ENCODE peak calls at places on chromosomes 6 and 20, in eight cellular contexts. One of them, this sample, is unnamed. For H3K36me3, the result is how much of the 10 kb centered on the place peaks cover.

GRCh38 chr6:116611020-116611419 is 5.3 kb upstream of the RSPH4A start:
- DNase-seq in MM.1S: no peak
- DNase-seq in OCI-LY7: no peak
- DNase-seq in HCT116: no peak
- DNase-seq in SK-N-SH: no peak
- DNase-seq in GM23248: no peak
- DNase-seq in GM23338: peak
- DNase-seq in neural progenitor cell: peak
- DNase-seq in this sample: no peak

GRCh38 chr20:31835977-31836852 is 9.2 kb downstream of the FOXS1 start:
- DNase-seq in MM.1S: peak
- DNase-seq in HCT116: peak
- DNase-seq in neural progenitor cell: no peak
- DNase-seq in GM23338: no peak
- DNase-seq in OCI-LY7: no peak
- DNase-seq in GM23248: peak
- DNase-seq in SK-N-SH: peak
- DNase-seq in this sample: peak

GRCh38 chr20:31711416-31712111 is 11.1 kb downstream of the BCL2L1 start:
- DNase-seq in OCI-LY7: no peak
- DNase-seq in MM.1S: no peak
- DNase-seq in HCT116: no peak
- DNase-seq in GM23338: no peak
- DNase-seq in GM23248: no peak
- DNase-seq in SK-N-SH: no peak
- DNase-seq in neural progenitor cell: no peak
- DNase-seq in this sample: peak

GRCh38 chr6:54377776-54378175 is 69.5 kb downstream of the TINAG start:
- DNase-seq in GM23248: no peak
- DNase-seq in MM.1S: no peak
- DNase-seq in HCT116: no peak
- DNase-seq in neural progenitor cell: no peak
- DNase-seq in OCI-LY7: no peak
- DNase-seq in GM23338: no peak
- DNase-seq in SK-N-SH: no peak
- DNase-seq in this sample: peak

GRCh38 chr6:104855507-104855906 is 4.2 kb downstream of the HACE1 start:
- DNase-seq in OCI-LY7: no peak
- DNase-seq in neural progenitor cell: no peak
- DNase-seq in MM.1S: no peak
- DNase-seq in SK-N-SH: no peak
- DNase-seq in GM23248: peak
- DNase-seq in HCT116: no peak
- DNase-seq in GM23338: no peak
- DNase-seq in this sample: peak

GRCh38 chr6:161168281-161168891 is 105.5 kb downstream of the AGPAT4 start:
- DNase-seq in MM.1S: no peak
- DNase-seq in OCI-LY7: no peak
- DNase-seq in GM23248: peak
- DNase-seq in SK-N-SH: peak
- DNase-seq in GM23338: peak
- DNase-seq in HCT116: peak
- DNase-seq in neural progenitor cell: peak
- DNase-seq in this sample: peak

GRCh38 chr6:3045369-3045768 is 22.9 kb upstream of the RIPK1 start:
- DNase-seq in OCI-LY7: no peak
- DNase-seq in GM23338: no peak
- DNase-seq in MM.1S: no peak
- DNase-seq in HCT116: no peak
- DNase-seq in SK-N-SH: no peak
- DNase-seq in neural progenitor cell: no peak
- DNase-seq in GM23248: no peak
- DNase-seq in this sample: no peak

GRCh38 chr6:31272431-31272830 is 539 bp upstream of the HLA-C start:
- DNase-seq in MM.1S: no peak
- DNase-seq in OCI-LY7: peak
- DNase-seq in GM23338: peak
- DNase-seq in HCT116: no peak
- DNase-seq in SK-N-SH: no peak
- DNase-seq in GM23248: peak
- DNase-seq in neural progenitor cell: peak
- DNase-seq in this sample: no peak

GRCh38 chr6:31559958-31560696 is 12.0 kb upstream of the LTA start:
- DNase-seq in SK-N-SH: no peak
- DNase-seq in GM23248: peak
- DNase-seq in GM23338: peak
- DNase-seq in neural progenitor cell: no peak
- DNase-seq in MM.1S: peak
- DNase-seq in OCI-LY7: peak
- DNase-seq in HCT116: no peak
- DNase-seq in this sample: peak

GRCh38 chr20:51447097-51447764 is 95.3 kb downstream of the NFATC2 start:
- DNase-seq in neural progenitor cell: peak
- DNase-seq in GM23338: peak
- DNase-seq in HCT116: peak
- DNase-seq in SK-N-SH: no peak
- DNase-seq in GM23248: peak
- DNase-seq in MM.1S: no peak
- DNase-seq in OCI-LY7: no peak
- DNase-seq in this sample: peak

GRCh38 chr6:168640738-168641137 is 199.8 kb downstream of the SMOC2 start:
- DNase-seq in SK-N-SH: no peak
- DNase-seq in GM23338: no peak
- DNase-seq in OCI-LY7: no peak
- DNase-seq in HCT116: no peak
- DNase-seq in GM23248: no peak
- DNase-seq in MM.1S: no peak
- DNase-seq in neural progenitor cell: no peak
- DNase-seq in this sample: no peak

GRCh38 chr20:63234693-63235398 is 859 bp upstream of the BIRC7 start:
- DNase-seq in HCT116: no peak
- DNase-seq in OCI-LY7: peak
- DNase-seq in neural progenitor cell: peak
- DNase-seq in SK-N-SH: no peak
- DNase-seq in MM.1S: no peak
- DNase-seq in GM23338: peak
- DNase-seq in GM23248: peak
- DNase-seq in this sample: peak

GRCh38 chr6:43910638-43911353 is 140.8 kb downstream of the VEGFA start:
- DNase-seq in GM23248: peak
- DNase-seq in GM23338: no peak
- DNase-seq in SK-N-SH: no peak
- DNase-seq in OCI-LY7: no peak
- DNase-seq in MM.1S: no peak
- DNase-seq in neural progenitor cell: no peak
- DNase-seq in HCT116: peak
- DNase-seq in this sample: no peak

GRCh38 chr6:29641430-29642213 is 8.6 kb upstream of the GABBR1 start:
- DNase-seq in GM23248: no peak
- DNase-seq in OCI-LY7: no peak
- DNase-seq in HCT116: no peak
- DNase-seq in neural progenitor cell: no peak
- DNase-seq in MM.1S: no peak
- DNase-seq in SK-N-SH: no peak
- DNase-seq in GM23338: no peak
- DNase-seq in this sample: no peak

GRCh38 chr6:29759457-29759856 is 36.2 kb downstream of the HLA-F start:
- DNase-seq in SK-N-SH: no peak
- DNase-seq in HCT116: peak
- DNase-seq in neural progenitor cell: no peak
- DNase-seq in GM23338: peak
- DNase-seq in OCI-LY7: peak
- DNase-seq in GM23248: no peak
- DNase-seq in MM.1S: no peak
- DNase-seq in this sample: no peak

GRCh38 chr20:49791165-49791564 is 21.5 kb upstream of the SLC9A8 start:
- DNase-seq in GM23248: no peak
- DNase-seq in neural progenitor cell: no peak
- DNase-seq in OCI-LY7: no peak
- DNase-seq in SK-N-SH: no peak
- DNase-seq in HCT116: no peak
- DNase-seq in GM23338: no peak
- DNase-seq in MM.1S: no peak
- DNase-seq in this sample: no peak

DNA sequence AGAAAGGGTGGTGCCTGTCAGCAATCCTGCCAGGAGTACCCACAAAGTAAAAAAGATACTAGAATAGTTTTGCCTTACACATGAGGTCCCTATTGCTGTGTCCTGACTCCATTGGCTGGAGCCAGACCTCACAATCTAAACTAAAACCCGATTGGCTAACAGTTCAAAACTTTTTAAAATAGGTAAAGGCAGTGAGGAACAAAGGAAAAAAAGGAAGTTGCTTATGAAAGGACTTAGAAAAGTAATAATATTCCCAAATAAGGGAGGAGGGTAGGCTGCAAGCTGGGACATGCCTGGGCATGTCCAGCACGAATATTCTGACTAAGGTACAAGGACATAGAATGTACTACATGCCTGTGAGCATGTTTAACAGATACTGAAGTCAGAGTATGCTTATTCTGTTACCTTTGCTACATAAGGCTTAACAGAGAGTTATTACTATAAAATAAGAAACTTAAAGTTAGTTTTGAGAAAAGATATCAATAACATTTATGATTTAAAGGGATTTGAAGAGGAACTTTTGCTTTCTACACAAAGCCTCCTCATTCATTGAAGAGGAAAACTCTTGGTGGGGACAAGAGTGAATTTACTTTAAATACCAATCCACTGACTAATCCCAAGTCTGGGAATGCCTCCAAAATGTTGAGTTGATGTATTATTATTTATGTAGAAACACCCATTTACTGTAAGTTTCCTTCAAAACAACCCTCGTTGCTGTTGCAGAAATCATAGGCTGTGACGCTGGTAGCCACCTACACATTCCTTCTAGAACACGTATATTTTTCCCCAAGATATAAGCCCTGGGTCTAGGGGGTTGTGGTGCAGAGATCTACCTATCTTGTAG is 8.2 kb upstream of the MTHFD1L start:
- DNase-seq in HCT116: peak
- DNase-seq in OCI-LY7: no peak
- DNase-seq in GM23338: no peak
- DNase-seq in GM23248: peak
- DNase-seq in MM.1S: no peak
- DNase-seq in neural progenitor cell: no peak
- DNase-seq in SK-N-SH: no peak
- DNase-seq in this sample: peak
- TF ChIP-seq EZH2phosphoT487 in HCT116: no peak
- TF ChIP-seq EZH2phosphoT487 in OCI-LY7: no peak
- TF ChIP-seq EZH2phosphoT487 in GM23338: no peak
- TF ChIP-seq EZH2phosphoT487 in GM23248: no peak
- TF ChIP-seq EZH2phosphoT487 in MM.1S: no peak
- TF ChIP-seq EZH2phosphoT487 in neural progenitor cell: no peak
- TF ChIP-seq EZH2phosphoT487 in SK-N-SH: no peak
- TF ChIP-seq EZH2phosphoT487 in this sample: no peak

GRCh38 chr20:46207783-46208182 is 89.7 kb downstream of the CD40 start:
- DNase-seq in MM.1S: no peak
- DNase-seq in OCI-LY7: no peak
- DNase-seq in GM23338: no peak
- DNase-seq in HCT116: no peak
- DNase-seq in GM23248: no peak
- DNase-seq in SK-N-SH: no peak
- DNase-seq in neural progenitor cell: no peak
- DNase-seq in this sample: no peak
- H3K36me3 ChIP-seq in MM.1S: under half
- H3K36me3 ChIP-seq in OCI-LY7: under half
- H3K36me3 ChIP-seq in GM23338: under half
- H3K36me3 ChIP-seq in HCT116: under half
- H3K36me3 ChIP-seq in GM23248: under half
- H3K36me3 ChIP-seq in SK-N-SH: under half
- H3K36me3 ChIP-seq in neural progenitor cell: under half
- H3K36me3 ChIP-seq in this sample: under half

DNA sequence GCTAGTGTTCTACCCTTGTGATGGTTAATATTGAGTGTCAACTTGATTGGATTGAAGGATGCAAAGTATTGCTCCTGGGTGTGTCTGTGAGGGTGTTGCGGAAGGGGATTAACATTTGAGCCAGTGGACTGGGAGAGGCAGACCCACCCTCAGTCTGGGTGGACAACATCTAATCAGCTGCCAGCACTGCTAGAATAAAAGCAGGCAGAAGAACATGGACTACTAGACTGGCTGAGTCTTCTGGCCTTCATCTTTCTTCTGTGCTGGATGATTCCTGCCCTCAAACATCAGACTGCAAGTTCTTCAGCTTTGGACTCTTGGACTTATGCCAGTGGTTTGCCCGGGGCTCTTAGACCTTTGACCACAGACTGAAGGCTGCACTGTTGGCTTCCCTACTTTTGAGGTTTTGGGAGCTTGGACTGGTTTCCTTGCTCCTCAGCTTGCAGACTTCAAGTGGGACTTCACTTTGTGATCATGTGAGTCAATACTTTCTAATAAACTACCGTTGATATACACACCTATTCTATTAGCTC is 50.1 kb downstream of the SDHAF4 start:
- DNase-seq in SK-N-SH: no peak
- DNase-seq in MM.1S: no peak
- DNase-seq in OCI-LY7: no peak
- DNase-seq in GM23338: no peak
- DNase-seq in HCT116: no peak
- DNase-seq in GM23248: no peak
- DNase-seq in neural progenitor cell: no peak
- DNase-seq in this sample: no peak
- TF ChIP-seq EZH2phosphoT487 in SK-N-SH: no peak
- TF ChIP-seq EZH2phosphoT487 in MM.1S: no peak
- TF ChIP-seq EZH2phosphoT487 in OCI-LY7: no peak
- TF ChIP-seq EZH2phosphoT487 in GM23338: no peak
- TF ChIP-seq EZH2phosphoT487 in HCT116: no peak
- TF ChIP-seq EZH2phosphoT487 in GM23248: no peak
- TF ChIP-seq EZH2phosphoT487 in neural progenitor cell: no peak
- TF ChIP-seq EZH2phosphoT487 in this sample: no peak

GRCh38 chr6:110217255-110217654 is 37.0 kb downstream of the CDC40 start:
- DNase-seq in SK-N-SH: no peak
- DNase-seq in GM23338: peak
- DNase-seq in MM.1S: no peak
- DNase-seq in OCI-LY7: no peak
- DNase-seq in GM23248: peak
- DNase-seq in neural progenitor cell: no peak
- DNase-seq in HCT116: no peak
- DNase-seq in this sample: no peak

GRCh38 chr6:110214338-110214737 is 34.1 kb downstream of the CDC40 start:
- DNase-seq in GM23338: no peak
- DNase-seq in MM.1S: no peak
- DNase-seq in OCI-LY7: no peak
- DNase-seq in neural progenitor cell: no peak
- DNase-seq in HCT116: no peak
- DNase-seq in SK-N-SH: no peak
- DNase-seq in GM23248: no peak
- DNase-seq in this sample: no peak

GRCh38 chr6:110221738-110222137 is 41.5 kb downstream of the CDC40 start:
- DNase-seq in GM23248: peak
- DNase-seq in MM.1S: no peak
- DNase-seq in GM23338: no peak
- DNase-seq in SK-N-SH: no peak
- DNase-seq in HCT116: no peak
- DNase-seq in OCI-LY7: no peak
- DNase-seq in neural progenitor cell: no peak
- DNase-seq in this sample: no peak

DNA sequence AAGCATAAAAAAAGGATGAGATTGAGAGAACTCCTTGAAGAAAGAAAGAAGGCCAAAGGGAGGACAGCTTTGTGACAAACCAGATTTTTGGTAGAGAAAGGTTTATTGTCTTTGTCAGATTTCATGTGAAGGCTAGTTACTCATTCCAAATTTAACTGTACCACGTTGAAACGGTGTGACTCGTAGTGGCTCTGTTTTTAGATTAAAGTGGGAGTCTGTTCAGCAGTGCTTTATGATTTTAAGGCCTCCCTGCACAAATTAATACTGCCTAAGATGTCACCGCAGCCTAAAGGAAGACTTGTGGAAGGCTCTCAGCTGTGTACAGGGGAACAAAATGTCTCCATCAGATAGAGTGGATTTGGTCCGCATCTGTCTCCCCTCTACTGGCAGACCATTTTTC is 35.9 kb downstream of the CDC40 start:
- DNase-seq in SK-N-SH: no peak
- DNase-seq in GM23248: peak
- DNase-seq in MM.1S: no peak
- DNase-seq in HCT116: no peak
- DNase-seq in neural progenitor cell: no peak
- DNase-seq in GM23338: no peak
- DNase-seq in OCI-LY7: no peak
- DNase-seq in this sample: no peak
- H3K36me3 ChIP-seq in SK-N-SH: half or more
- H3K36me3 ChIP-seq in GM23248: half or more
- H3K36me3 ChIP-seq in MM.1S: under half
- H3K36me3 ChIP-seq in HCT116: under half
- H3K36me3 ChIP-seq in neural progenitor cell: under half
- H3K36me3 ChIP-seq in GM23338: under half
- H3K36me3 ChIP-seq in OCI-LY7: half or more
- H3K36me3 ChIP-seq in this sample: under half

This sample was measured in PC-3.